ENCODE peak calls at places on chromosomes 7 and 10, in five cellular contexts. S is spleen, I is GM23338, T is PC-3, C is HCT116. D is an unnamed sample.

GRCh38 chr7:116653204-116653603 is 18.8 kb upstream of the MET start:
- DNase-seq in S (no peak), I (no peak), T (peak), C (peak), D (no peak)

GRCh38 chr10:91891285-91892001 is 17.8 kb downstream of the FGFBP3 start:
- DNase-seq in S (no peak), I (no peak), T (peak), C (no peak), D (no peak)

GRCh38 chr10:122725768-122726167 is 26.1 kb upstream of the C10orf120 start:
- DNase-seq in S (no peak), I (peak), T (peak), C (peak), D (peak)

GRCh38 chr7:81488210-81488609 is 281.6 kb downstream of the HGF start:
- DNase-seq in S (no peak), I (no peak), T (peak), C (no peak), D (no peak)

GRCh38 chr10:129055966-129056365 is 411.1 kb upstream of the MGMT start:
- DNase-seq in S (no peak), I (no peak), T (no peak), C (no peak), D (peak)

GRCh38 chr7:70542750-70543376 is 589.1 kb upstream of the GALNT17 start:
- DNase-seq in S (no peak), I (no peak), T (no peak), C (no peak), D (no peak)

GRCh38 chr7:50212016-50212325 is 92.5 kb upstream of the IKZF1 start:
- DNase-seq in S (no peak), I (peak), T (no peak), C (no peak), D (no peak)

GRCh38 chr10:118957966-118958365 is 71.5 kb upstream of the NANOS1 start:
- DNase-seq in S (peak), I (no peak), T (no peak), C (no peak), D (peak)

GRCh38 chr10:30034433-30035137 is 24.8 kb downstream of the JCAD start:
- DNase-seq in S (no peak), I (peak), T (no peak), C (no peak), D (no peak)

GRCh38 chr10:95183451-95184230 is 10.4 kb upstream of the ACSM6 start:
- DNase-seq in S (peak), I (peak), T (peak), C (peak), D (peak)

GRCh38 chr7:46633816-46634215 is 712.7 kb upstream of the IGFBP3 start:
- DNase-seq in S (no peak), I (no peak), T (no peak), C (no peak), D (no peak)

GRCh38 chr7:45601816-45602540 is 27.8 kb downstream of the ADCY1 start:
- DNase-seq in S (peak), I (no peak), T (no peak), C (no peak), D (peak)

GRCh38 chr7:2196381-2197378 is 36.1 kb downstream of the MAD1L1 start:
- DNase-seq in S (no peak), I (no peak), T (no peak), C (no peak), D (no peak)

GRCh38 chr10:132665946-132666732 is 119.8 kb downstream of the NKX6-2 start:
- DNase-seq in S (peak), I (no peak), T (peak), C (no peak), D (no peak)

GRCh38 chr7:112892263-112892662 is 102.1 kb upstream of the TMEM168 start:
- DNase-seq in S (no peak), I (no peak), T (peak), C (no peak), D (no peak)

GRCh38 chr10:133350950-133351329 is 3.8 kb downstream of the PRAP1 start:
- DNase-seq in S (no peak), I (no peak), T (no peak), C (no peak), D (no peak)

GRCh38 chr10:124151466-124152095 is 58.2 kb upstream of the CHST15 start:
- DNase-seq in S (peak), I (no peak), T (no peak), C (no peak), D (no peak)

GRCh38 chr10:13971586-13972475 is 358.9 kb downstream of the FRMD4A start:
- DNase-seq in S (no peak), I (peak), T (no peak), C (no peak), D (peak)

GRCh38 chr7:87110778-87111177 is 41.5 kb upstream of the DMTF1 start:
- DNase-seq in S (no peak), I (no peak), T (peak), C (no peak), D (no peak)

GRCh38 chr10:52542891-52543290 is 228.8 kb downstream of the DKK1 start:
- DNase-seq in S (no peak), I (no peak), T (peak), C (no peak), D (no peak)

GRCh38 chr7:28858895-28859294 is 99.2 kb downstream of the TRIL start:
- DNase-seq in S (no peak), I (no peak), T (no peak), C (no peak), D (no peak)

GRCh38 chr7:26345202-26345601 is 53.5 kb downstream of the SNX10 start:
- DNase-seq in S (no peak), I (no peak), T (no peak), C (no peak), D (no peak)

GRCh38 chr7:150982348-150982747 is 4.2 kb upstream of the KCNH2 start:
- DNase-seq in S (no peak), I (no peak), T (no peak), C (no peak), D (no peak)

GRCh38 chr10:64430690-64431323 is 909.6 kb downstream of the REEP3 start:
- DNase-seq in S (no peak), I (peak), T (peak), C (peak), D (peak)
- TF ChIP-seq CTCF in S (no peak), I (peak), T (peak), C (peak), D (peak)

DNA sequence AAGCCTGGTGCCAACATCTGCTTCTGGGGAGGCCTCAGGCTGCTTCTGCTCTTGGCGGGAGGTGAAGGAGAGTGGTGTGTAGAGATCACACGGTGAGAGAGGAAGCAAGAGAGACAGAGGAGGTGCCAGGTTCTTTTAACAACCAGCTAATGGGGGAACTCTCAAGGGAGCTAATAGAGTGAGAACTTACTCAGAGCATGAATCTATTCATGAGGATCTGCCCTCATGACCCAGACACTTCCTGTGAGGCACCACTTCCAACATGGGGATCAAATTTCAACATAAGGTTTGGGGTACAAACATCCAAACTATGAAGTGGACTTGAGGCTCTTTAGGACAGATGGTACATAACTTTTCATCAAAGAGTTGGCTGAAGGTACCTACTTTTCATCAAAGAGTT is 5.1 kb upstream of the ZNF32 start:
- DNase-seq in S (no peak), I (no peak), T (no peak), C (no peak), D (no peak)
- H3K27ac ChIP-seq in S (no peak), I (no peak), T (no peak), C (no peak), D (no peak)

DNA sequence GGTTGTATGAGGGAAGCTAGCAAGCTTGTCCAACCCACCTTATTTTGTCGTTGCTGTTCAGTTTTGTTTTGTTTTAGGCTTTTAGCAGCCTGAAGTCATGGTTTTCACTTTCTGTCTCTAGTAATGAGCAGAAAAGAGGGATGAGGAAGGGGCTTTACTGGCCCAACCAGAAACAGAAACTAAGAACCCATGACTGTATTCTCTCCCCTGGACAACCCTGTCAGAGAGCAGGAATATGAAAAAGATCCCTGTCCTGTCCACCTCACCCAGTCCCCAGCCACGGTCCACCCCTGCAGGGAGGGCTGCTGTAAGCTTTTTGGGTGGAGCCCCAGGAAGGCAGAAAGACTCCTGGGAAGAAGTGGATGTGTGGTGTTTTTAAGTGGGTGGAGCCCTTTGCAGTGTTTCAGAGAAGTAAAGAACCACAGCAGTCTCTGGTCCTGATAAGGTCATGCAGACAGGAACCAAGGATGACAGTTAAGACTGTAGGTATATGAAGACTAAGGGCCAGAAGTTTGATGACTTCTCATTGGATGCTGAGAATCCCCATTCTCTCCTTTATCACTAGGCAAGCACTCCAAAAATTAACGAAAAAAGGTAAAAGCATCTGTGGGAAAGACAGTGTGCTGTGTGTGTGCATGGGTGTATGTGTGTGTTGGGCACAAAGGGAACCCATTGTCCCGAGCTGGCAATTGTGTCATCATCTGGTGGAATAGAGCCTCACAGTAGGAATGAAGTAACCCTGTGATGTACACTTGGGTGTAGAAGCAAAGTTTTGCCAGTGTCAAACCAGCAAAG is 13.8 kb downstream of the MRPL32 start:
- DNase-seq in S (no peak), I (no peak), T (no peak), C (no peak), D (no peak)
- H3K4me3 ChIP-seq in S (no peak), I (no peak), T (no peak), C (no peak), D (no peak)

GRCh38 chr10:80163741-80164341 is 31.3 kb downstream of the PLAC9 start:
- DNase-seq in S (no peak), I (no peak), T (peak), C (no peak), D (no peak)

GRCh38 chr10:80159166-80159888 is 26.8 kb downstream of the PLAC9 start:
- DNase-seq in S (no peak), I (no peak), T (peak), C (no peak), D (no peak)

GRCh38 chr10:80158598-80159127 is 26.1 kb downstream of the PLAC9 start:
- DNase-seq in S (peak), I (no peak), T (peak), C (peak), D (no peak)

GRCh38 chr10:80160361-80161128 is 28.0 kb downstream of the PLAC9 start:
- DNase-seq in S (no peak), I (no peak), T (no peak), C (no peak), D (no peak)

GRCh38 chr10:80161321-80162084 is 29.0 kb downstream of the PLAC9 start:
- DNase-seq in S (no peak), I (peak), T (peak), C (no peak), D (no peak)
- TF ChIP-seq CTCF in S (no peak), I (peak), T (peak), C (peak), D (peak)

GRCh38 chr7:135930565-135931423 is 46.4 kb downstream of the MTPN start:
- DNase-seq in S (no peak), I (peak), T (peak), C (no peak), D (no peak)

GRCh38 chr7:135936497-135937217 is 40.5 kb downstream of the MTPN start:
- DNase-seq in S (no peak), I (no peak), T (no peak), C (no peak), D (no peak)

GRCh38 chr7:135934651-135935050 is 42.5 kb downstream of the MTPN start:
- DNase-seq in S (no peak), I (no peak), T (no peak), C (no peak), D (no peak)

GRCh38 chr7:135929692-135930091 is 47.5 kb downstream of the MTPN start:
- DNase-seq in S (no peak), I (no peak), T (no peak), C (no peak), D (no peak)

GRCh38 chr7:135933509-135934188 is 43.5 kb downstream of the MTPN start:
- DNase-seq in S (no peak), I (no peak), T (no peak), C (no peak), D (no peak)
- H3K27ac ChIP-seq in S (peak), I (no peak), T (no peak), C (no peak), D (no peak)

DNA sequence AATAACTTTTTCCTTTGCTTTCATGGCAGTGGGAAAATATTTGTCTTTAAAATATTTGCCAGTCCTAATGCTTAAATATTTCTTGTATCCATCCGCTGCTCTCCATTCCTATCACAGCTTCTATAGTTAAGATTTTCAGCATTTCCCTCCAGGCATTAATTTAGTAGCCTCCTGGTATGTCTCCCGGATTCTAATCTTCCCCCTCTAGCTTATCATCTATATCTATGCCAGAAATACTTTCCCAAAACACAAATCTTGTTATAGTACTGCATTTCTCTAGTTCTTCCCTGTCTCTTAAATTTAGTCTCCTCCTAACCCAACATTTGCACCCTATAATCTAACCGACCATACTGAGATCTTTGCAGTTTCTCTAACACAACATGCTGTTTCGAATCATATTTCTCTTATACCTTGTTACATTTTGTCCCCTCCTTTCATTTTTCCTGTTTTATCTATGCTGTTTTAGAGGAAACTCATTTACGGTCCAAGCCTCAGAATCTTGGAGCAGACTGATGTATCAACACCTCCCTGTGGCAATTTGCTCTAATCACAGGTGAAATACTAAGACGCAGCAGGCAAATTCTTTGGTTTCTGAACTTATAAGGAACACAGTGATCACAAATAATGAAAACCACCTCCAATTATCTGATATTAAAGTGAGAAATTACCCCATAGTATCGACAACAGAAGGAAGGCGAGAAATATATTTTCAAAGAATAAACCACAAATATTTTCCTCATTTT is 10.3 kb downstream of the CNTNAP2 start:
- DNase-seq in S (no peak), I (peak), T (no peak), C (no peak), D (no peak)
- H3K4me3 ChIP-seq in S (no peak), I (no peak), T (no peak), C (no peak), D (no peak)

GRCh38 chr7:141251180-141251579 is 177.3 kb downstream of the TMEM178B start:
- DNase-seq in S (no peak), I (no peak), T (no peak), C (no peak), D (no peak)
- TF ChIP-seq CTCF in S (no peak), I (no peak), T (no peak), C (no peak), D (no peak)

D was measured in WERI-Rb-1.